ENCODE peak calls at places on chromosomes 11 and 22, in nine cellular contexts. Q is lung, G is NCI-H345, W is NCI-H1436, L is Peyer's patch, Y is ovary, B is GM10248, K is bronchial epithelial cell, R is HFFc6. M is an unnamed sample.

GRCh38 chr11:119373917-119374631 is 7.4 kb downstream of the USP2 start:
- DNase-seq in R (peak; percentile 66), W (peak; percentile 53), Y (peak; percentile 63), B (peak; percentile 63), L (peak; percentile 85), K (peak; percentile 64), Q (peak; percentile 74), G (peak; percentile 68), M (no peak)

GRCh38 chr22:22425783-22426624 is 82.5 kb downstream of the ZNF280B start:
- DNase-seq in W (no peak), R (no peak), B (no peak), K (no peak), Y (no peak), G (no peak), L (no peak), Q (no peak), M (no peak)

GRCh38 chr11:44351898-44352498 is 42.1 kb upstream of the ALX4 start:
- DNase-seq in Q (no peak), K (no peak), G (no peak), Y (no peak), R (no peak), B (no peak), W (no peak), L (no peak), M (no peak)

GRCh38 chr11:12449961-12450715 is 72.8 kb downstream of the PARVA start:
- DNase-seq in G (no peak), L (no peak), W (no peak), B (no peak), K (peak; percentile 95), Q (no peak), Y (no peak), R (peak; percentile 88), M (no peak)

GRCh38 chr22:24727218-24727851 is 47.2 kb downstream of the PIWIL3 start:
- DNase-seq in Q (no peak), K (peak; percentile 90), R (peak; percentile 70), W (peak; percentile 71), B (no peak), G (peak; percentile 78), L (no peak), Y (no peak), M (peak; percentile 47)

GRCh38 chr11:57638811-57639320 is 10.8 kb downstream of the YPEL4 start:
- DNase-seq in B (no peak), K (no peak), G (no peak), Y (peak; percentile 46), L (no peak), Q (no peak), R (no peak), W (no peak), M (no peak)

GRCh38 chr11:60455531-60456042 is at the start of gene MS4A1:
- DNase-seq in Q (no peak), K (no peak), B (peak; percentile 66), R (no peak), G (no peak), Y (no peak), L (no peak), W (no peak), M (no peak)

GRCh38 chr11:14373941-14374646 is 15.1 kb upstream of the RRAS2 start:
- DNase-seq in Y (no peak), B (no peak), Q (no peak), W (no peak), L (no peak), K (peak; percentile 59), G (no peak), R (peak; percentile 70), M (no peak)

GRCh38 chr11:2789791-2790580 is 90.2 kb upstream of the KCNQ1OT1 start:
- DNase-seq in K (no peak), G (no peak), Y (no peak), Q (no peak), B (no peak), L (peak; percentile 39), R (no peak), W (no peak), M (no peak)

GRCh38 chr22:46846154-46846831 is 83.8 kb downstream of the TBC1D22A start:
- DNase-seq in L (no peak), R (peak; percentile 12), K (peak; percentile 76), Y (no peak), B (no peak), Q (no peak), G (no peak), W (no peak), M (no peak)

GRCh38 chr11:9231848-9232177 is 33.3 kb downstream of the DENND5A start:
- DNase-seq in B (peak; percentile 59), Y (no peak), L (no peak), R (peak; percentile 10), K (no peak), Q (no peak), W (no peak), G (no peak), M (no peak)

GRCh38 chr11:2924821-2925675 is 4.2 kb downstream of the PHLDA2 start:
- DNase-seq in G (no peak), R (no peak), W (no peak), K (no peak), L (peak; percentile 80), Q (no peak), B (no peak), Y (no peak), M (no peak)

GRCh38 chr11:12526789-12527188 is 147.4 kb upstream of the TEAD1 start:
- DNase-seq in L (no peak), R (peak; percentile 70), W (no peak), Q (no peak), K (peak; percentile 37), B (no peak), G (no peak), Y (no peak), M (no peak)

GRCh38 chr11:106399075-106399500 is 321.6 kb downstream of the AASDHPPT start:
- DNase-seq in L (no peak), W (no peak), R (peak; percentile 99), G (no peak), K (peak; percentile 95), Q (peak; percentile 34), Y (peak; percentile 35), B (no peak), M (peak; percentile 97)

M was measured in epithelial cell of proximal tubule.